ENCODE peak calls at places on chromosomes 5 and 9, in eight cellular contexts. N is stimulated activated CD8-positive, alpha-beta memory T cell treated with anti-CD3 and anti-CD28 coated beads, Interleukin-4, amount 100 ng/mL, for 4 hours; S is putamen; X is H54; A is iris pigment epithelial cell; L is epithelial cell of prostate; W is fibroblast of mammary gland; G is HTR-8/SVneo. F is an unnamed sample.

GRCh38 chr9:101458955-101459631 is 23.5 kb upstream of the ALDOB start:
- DNase-seq in N (no peak), S (peak), X (peak), A (peak), L (no peak), W (peak), G (peak), F (peak)

GRCh38 chr9:112032733-112033132 is 136.1 kb downstream of the UGCG start:
- DNase-seq in N (no peak), S (no peak), X (no peak), A (peak), L (no peak), W (peak), G (no peak), F (peak)

GRCh38 chr9:20620658-20621552 is 1.4 kb downstream of the MLLT3 start:
- DNase-seq in N (peak), S (peak), X (no peak), A (peak), L (no peak), W (peak), G (no peak), F (peak)

GRCh38 chr9:136196465-136197371 is 8.2 kb downstream of the LHX3 start:
- DNase-seq in N (no peak), S (no peak), X (no peak), A (no peak), L (no peak), W (no peak), G (no peak), F (no peak)

GRCh38 chr9:123678878-123679329 is 251.0 kb downstream of the DENND1A start:
- DNase-seq in N (no peak), S (no peak), X (no peak), A (peak), L (no peak), W (no peak), G (no peak), F (peak)

GRCh38 chr9:90092512-90092911 is 487.7 kb downstream of the GADD45G start:
- DNase-seq in N (no peak), S (no peak), X (no peak), A (no peak), L (no peak), W (no peak), G (no peak), F (no peak)

GRCh38 chr5:176754376-176754942 is 55.9 kb upstream of the UNC5A start:
- DNase-seq in N (no peak), S (no peak), X (no peak), A (peak), L (peak), W (peak), G (no peak), F (peak)

GRCh38 chr9:128733256-128733655 is 9.3 kb upstream of the ZDHHC12 start:
- DNase-seq in N (no peak), S (peak), X (peak), A (peak), L (no peak), W (peak), G (peak), F (peak)

GRCh38 chr9:32251539-32251938 is 132.9 kb upstream of the ACO1 start:
- DNase-seq in N (no peak), S (peak), X (peak), A (peak), L (no peak), W (peak), G (peak), F (no peak)

GRCh38 chr5:154523104-154523503 is 45.1 kb upstream of the HAND1 start:
- DNase-seq in N (no peak), S (no peak), X (no peak), A (no peak), L (no peak), W (no peak), G (no peak), F (no peak)

GRCh38 chr5:35303152-35303551 is 72.9 kb upstream of the PRLR start:
- DNase-seq in N (no peak), S (no peak), X (no peak), A (no peak), L (no peak), W (no peak), G (no peak), F (no peak)

GRCh38 chr9:98836206-98836605 is 28.7 kb downstream of the GALNT12 start:
- DNase-seq in N (no peak), S (no peak), X (no peak), A (no peak), L (no peak), W (no peak), G (no peak), F (no peak)

GRCh38 chr9:18969095-18969494 is 63.9 kb downstream of the SAXO1 start:
- DNase-seq in N (no peak), S (no peak), X (no peak), A (no peak), L (no peak), W (no peak), G (no peak), F (no peak)

F was measured in HCEC 1CT.